ENCODE peak calls at places on chromosome 17, in four cellular contexts. O is mesendoderm, P is H1, Z is IMR-90. C is an unnamed sample.
A peak's percentile ranks its signal among the peaks of the same experiment; 100 is the strongest.

GRCh38 chr17:37230633-37231032 is 145.2 kb upstream of the C17orf78 start:
- DNase-seq in O (no peak), P (no peak), Z (no peak), C (no peak)

GRCh38 chr17:82967268-82968032 is 112.0 kb upstream of the METRNL start:
- DNase-seq in O (no peak), P (no peak), Z (no peak), C (peak; percentile 10)

GRCh38 chr17:66814570-66814969 is 20.3 kb upstream of the CACNG5 start:
- DNase-seq in O (no peak), P (no peak), Z (no peak), C (no peak)

GRCh38 chr17:65231662-65232335 is 94.6 kb downstream of the RGS9 start:
- DNase-seq in O (peak; percentile 90), P (peak; percentile 70), Z (peak; percentile 88), C (peak; percentile 89)

GRCh38 chr17:57027852-57028251 is 49.9 kb downstream of the SCPEP1 start:
- DNase-seq in O (peak; percentile 29), P (no peak), Z (no peak), C (no peak)

GRCh38 chr17:4837471-4838305 is 4.5 kb downstream of the MINK1 start:
- DNase-seq in O (no peak), P (no peak), Z (no peak), C (no peak)

GRCh38 chr17:59167571-59168001 is 12.0 kb downstream of the PRR11 start:
- DNase-seq in O (no peak), P (no peak), Z (peak; percentile 59), C (no peak)

GRCh38 chr17:1197781-1198490 is 18.2 kb upstream of the ABR start:
- DNase-seq in O (no peak), P (no peak), Z (no peak), C (no peak)

GRCh38 chr17:17088104-17088485 is 45.8 kb downstream of the MPRIP start:
- DNase-seq in O (no peak), P (no peak), Z (no peak), C (no peak)

GRCh38 chr17:17089206-17089550 is 46.9 kb downstream of the MPRIP start:
- DNase-seq in O (no peak), P (no peak), Z (no peak), C (no peak)

GRCh38 chr17:17088511-17089205 is 46.4 kb downstream of the MPRIP start:
- DNase-seq in O (no peak), P (no peak), Z (no peak), C (no peak)

GRCh38 chr17:17086585-17086984 is 44.3 kb downstream of the MPRIP start:
- DNase-seq in O (no peak), P (no peak), Z (no peak), C (no peak)

DNA sequence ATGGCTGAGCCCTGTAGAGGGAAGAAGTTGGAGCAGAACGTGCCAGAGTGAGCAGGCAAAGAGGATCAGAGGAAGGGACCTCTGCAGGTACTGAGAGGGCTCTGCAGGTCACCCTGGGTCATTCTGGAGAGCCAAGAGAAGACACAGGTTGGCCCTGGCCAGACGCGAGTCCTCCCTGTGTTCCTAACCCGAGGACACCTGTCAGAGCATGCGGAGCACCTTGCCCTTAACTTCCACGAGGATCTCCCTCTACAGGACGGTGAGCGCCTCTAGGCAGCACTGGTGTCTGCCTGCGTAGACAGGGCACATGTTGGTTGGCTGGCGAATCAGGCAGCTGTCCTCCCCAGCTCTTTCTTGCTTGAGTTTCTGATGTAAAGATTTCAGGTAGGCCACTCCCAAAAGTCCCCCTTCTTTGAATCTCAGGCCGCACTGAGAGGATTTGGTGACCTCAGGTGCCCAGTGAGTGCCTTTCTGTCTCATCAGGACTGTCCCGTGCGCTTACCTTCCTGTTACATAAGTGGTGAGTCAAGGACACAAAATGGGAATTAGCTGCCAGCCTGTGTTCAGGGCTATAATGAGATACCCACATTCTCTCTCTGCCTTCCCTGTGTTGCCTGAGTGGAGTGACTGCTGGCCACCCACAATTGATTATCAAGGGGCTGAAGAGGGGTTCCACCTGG is 45.3 kb downstream of the MPRIP start:
- DNase-seq in O (peak; percentile 29), P (no peak), Z (no peak), C (no peak)
- H4K5ac ChIP-seq in O (no peak overlapping the region), P (no peak overlapping the region), Z (no peak overlapping the region), C (no peak overlapping the region)

GRCh38 chr17:55341432-55341831 is 76.7 kb downstream of the HLF start:
- DNase-seq in O (no peak), P (no peak), Z (peak; percentile 27), C (no peak)
- H4K5ac ChIP-seq in O (no peak overlapping the region), P (no peak overlapping the region), Z (no peak overlapping the region), C (no peak overlapping the region)

GRCh38 chr17:74964246-74964761 is 8.3 kb downstream of the HID1 start:
- DNase-seq in O (no peak), P (no peak), Z (no peak), C (peak; percentile 22)

GRCh38 chr17:74968361-74968780 is 4.2 kb downstream of the HID1 start:
- DNase-seq in O (no peak), P (no peak), Z (no peak), C (no peak)

GRCh38 chr17:74962622-74963394 is 9.8 kb downstream of the HID1 start:
- DNase-seq in O (no peak), P (no peak), Z (no peak), C (peak; percentile 28)

GRCh38 chr17:74963656-74964055 is 8.9 kb downstream of the HID1 start:
- DNase-seq in O (peak; percentile 23), P (no peak), Z (no peak), C (peak; percentile 65)

DNA sequence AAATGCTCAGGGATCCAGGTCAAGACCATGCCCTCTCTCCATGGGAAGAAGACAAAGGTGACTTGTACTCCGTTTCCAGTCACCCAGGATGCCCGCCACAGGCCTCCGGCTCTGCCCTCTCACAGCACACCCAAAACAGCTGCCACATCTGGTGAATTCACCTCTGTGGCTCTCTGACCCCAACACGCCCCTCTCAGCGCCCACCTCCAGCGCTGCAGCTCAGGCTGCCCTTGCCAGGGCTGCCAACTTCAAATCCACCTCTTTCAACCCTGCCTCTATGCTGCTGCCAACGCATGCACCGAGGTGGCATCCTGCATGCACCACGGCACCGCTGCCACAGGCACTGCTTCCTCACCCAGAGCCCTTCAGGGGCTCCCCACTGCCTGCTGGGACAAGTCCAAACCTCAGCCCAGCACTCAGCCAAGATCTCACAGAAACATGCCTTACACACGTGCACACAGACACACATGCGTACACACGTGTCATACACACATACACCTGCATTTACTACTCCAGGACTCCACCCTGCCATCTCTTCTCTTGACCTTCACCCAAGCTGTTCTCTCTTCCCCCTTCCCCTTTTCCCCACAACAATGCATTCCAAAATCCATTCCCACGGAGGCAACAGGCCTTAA is 7.5 kb downstream of the HID1 start:
- DNase-seq in O (no peak), P (no peak), Z (no peak), C (no peak)
- H4K5ac ChIP-seq in O (no peak overlapping the region), P (no peak overlapping the region), Z (no peak overlapping the region), C (no peak overlapping the region)

DNA sequence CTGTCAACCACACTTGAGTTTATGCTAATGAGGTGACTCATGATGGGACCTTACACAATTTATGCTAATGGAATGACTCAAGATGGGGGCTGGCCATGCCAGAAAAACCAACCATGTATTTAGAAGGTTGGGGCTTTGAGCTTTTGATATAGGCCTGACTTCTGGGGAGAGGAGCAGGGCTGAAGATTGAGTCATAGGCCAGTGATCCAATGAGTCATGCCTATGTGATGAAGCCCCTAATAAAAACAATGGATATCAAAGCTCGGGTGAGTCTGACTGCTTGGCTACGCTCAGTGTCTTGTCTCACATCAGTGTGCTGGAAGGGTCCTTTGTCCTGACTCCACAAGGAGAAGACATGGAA is 7.3 kb downstream of the MFSD6L start:
- DNase-seq in O (peak; percentile 79), P (no peak), Z (peak; percentile 51), C (peak; percentile 20)
- H4K5ac ChIP-seq in O (no peak overlapping the region), P (no peak overlapping the region), Z (no peak overlapping the region), C (no peak overlapping the region)

GRCh38 chr17:40330850-40331470 is 22.0 kb downstream of the RARA start:
- DNase-seq in O (no peak), P (no peak), Z (no peak), C (no peak)

GRCh38 chr17:40331743-40332641 is 23.0 kb downstream of the RARA start:
- DNase-seq in O (no peak), P (no peak), Z (no peak), C (no peak)

GRCh38 chr17:40328386-40328766 is 19.4 kb downstream of the RARA start:
- DNase-seq in O (no peak), P (no peak), Z (no peak), C (no peak)

GRCh38 chr17:40327735-40328385 is 18.9 kb downstream of the RARA start:
- DNase-seq in O (no peak), P (no peak), Z (no peak), C (no peak)

GRCh38 chr17:40329981-40330794 is 21.2 kb downstream of the RARA start:
- DNase-seq in O (no peak), P (no peak), Z (no peak), C (no peak)
- H4K5ac ChIP-seq in O (no peak overlapping the region), P (no peak overlapping the region), Z (no peak overlapping the region), C (no peak overlapping the region)

GRCh38 chr17:68201425-68201785 is 46.4 kb upstream of the AMZ2 start:
- DNase-seq in O (no peak), P (no peak), Z (no peak), C (no peak)
- H4K5ac ChIP-seq in O (no peak overlapping the region), P (no peak overlapping the region), Z (no peak overlapping the region), C (no peak overlapping the region)

GRCh38 chr17:80853076-80853475 is 138.6 kb upstream of the CHMP6 start:
- DNase-seq in O (no peak), P (no peak), Z (no peak), C (no peak)

GRCh38 chr17:80854220-80854619 is 137.4 kb upstream of the CHMP6 start:
- DNase-seq in O (no peak), P (no peak), Z (no peak), C (no peak)

GRCh38 chr17:80856863-80857488 is 134.7 kb upstream of the CHMP6 start:
- DNase-seq in O (peak; percentile 30), P (no peak), Z (peak; percentile 15), C (no peak)

GRCh38 chr17:80855968-80856862 is 135.4 kb upstream of the CHMP6 start:
- DNase-seq in O (peak; percentile 91), P (no peak), Z (peak; percentile 100), C (no peak)

GRCh38 chr17:80855196-80855967 is 136.3 kb upstream of the CHMP6 start:
- DNase-seq in O (no peak), P (no peak), Z (no peak), C (no peak)
- H4K5ac ChIP-seq in O (no peak overlapping the region), P (no peak overlapping the region), Z (peak overlapping the region; percentile 87), C (no peak overlapping the region)

C was measured in H9.